ENCODE peak calls at places on chromosomes 2 and 18, in five cellular contexts. V, D, X, S and B are unnamed samples.

GRCh38 chr2:236671820-236672520 is 102.3 kb downstream of the ACKR3 start:
- DNase-seq in D (peak; percentile 4), X (peak; percentile 0), S (no peak), V (no peak), B (no peak)

GRCh38 chr18:34697891-34698290 is 12.2 kb upstream of the DTNA start:
- DNase-seq in D (no peak), V (no peak), S (no peak), X (no peak), B (no peak)

GRCh38 chr2:118861242-118861641 is 13.8 kb upstream of the EN1 start:
- DNase-seq in D (no peak), X (no peak), V (peak; percentile 65), S (no peak), B (no peak)

GRCh38 chr2:239223029-239223329 is 177.8 kb downstream of the HDAC4 start:
- DNase-seq in X (no peak), D (no peak), V (no peak), S (no peak), B (no peak)

GRCh38 chr2:233611284-233611683 is 6.1 kb upstream of the UGT1A8 start:
- DNase-seq in X (no peak), D (no peak), S (no peak), V (no peak), B (no peak)

GRCh38 chr18:68564961-68565360 is 149.9 kb downstream of the TMX3 start:
- DNase-seq in X (no peak), S (no peak), V (no peak), D (no peak), B (no peak)

GRCh38 chr2:202687276-202687675 is 52.5 kb downstream of the FAM117B start:
- DNase-seq in S (no peak), D (no peak), V (no peak), X (peak; percentile 74), B (no peak)

GRCh38 chr2:135926605-135927004 is 50.4 kb upstream of the MCM6 start:
- DNase-seq in S (no peak), D (no peak), X (no peak), V (no peak), B (no peak)

GRCh38 chr2:201955702-201956141 is 77.9 kb upstream of the FZD7 start:
- DNase-seq in X (peak; percentile 16), S (no peak), V (no peak), D (no peak), B (no peak)

GRCh38 chr2:118750959-118751565 is 96.4 kb downstream of the EN1 start:
- DNase-seq in S (no peak), D (no peak), V (no peak), X (no peak), B (no peak)

GRCh38 chr2:84849271-84849952 is 31.5 kb downstream of the TRABD2A start:
- DNase-seq in X (no peak), D (no peak), S (no peak), V (no peak), B (no peak)

GRCh38 chr2:119082821-119083400 is 75.6 kb downstream of the C1QL2 start:
- DNase-seq in D (no peak), S (no peak), V (no peak), X (no peak), B (no peak)

GRCh38 chr2:8461341-8461740 is 220.5 kb upstream of the ID2 start:
- DNase-seq in X (no peak), V (no peak), S (no peak), D (no peak), B (no peak)

GRCh38 chr2:27078267-27079194 is at the start of gene EMILIN1:
- DNase-seq in X (peak; percentile 73), S (peak; percentile 82), D (peak; percentile 68), V (peak; percentile 98), B (peak; percentile 68)

GRCh38 chr2:164389411-164389810 is 231.9 kb downstream of the GRB14 start:
- DNase-seq in V (no peak), X (no peak), S (no peak), D (no peak), B (no peak)

GRCh38 chr2:191255756-191256312 is 10.6 kb downstream of the MYO1B start:
- DNase-seq in S (no peak), V (no peak), X (no peak), D (no peak), B (no peak)

GRCh38 chr18:8450013-8450412 is 159.2 kb upstream of the RAB12 start:
- DNase-seq in V (no peak), X (no peak), S (no peak), D (no peak), B (no peak)

GRCh38 chr2:20455076-20455587 is 8.3 kb downstream of the RHOB start:
- DNase-seq in V (no peak), D (no peak), X (no peak), S (no peak), B (no peak)

GRCh38 chr2:30235859-30236535 is 4.7 kb downstream of the LBH start:
- DNase-seq in X (no peak), V (no peak), S (no peak), D (no peak), B (no peak)

GRCh38 chr2:127145255-127145899 is 38.4 kb upstream of the BIN1 start:
- DNase-seq in X (peak; percentile 26), V (no peak), D (no peak), S (no peak), B (no peak)

GRCh38 chr2:215749092-215749957 is 264.0 kb downstream of the MREG start:
- DNase-seq in D (no peak), S (peak; percentile 49), X (peak; percentile 53), V (no peak), B (peak; percentile 91)

GRCh38 chr2:64114063-64114911 is 29.9 kb downstream of the PELI1 start:
- DNase-seq in V (no peak), X (no peak), S (no peak), D (no peak), B (no peak)

GRCh38 chr2:3482363-3482821 is 36.9 kb downstream of the ADI1 start:
- DNase-seq in X (no peak), V (peak; percentile 78), D (no peak), S (peak; percentile 4), B (no peak)

GRCh38 chr2:85390941-85391669 is 19.1 kb downstream of the CAPG start:
- DNase-seq in S (no peak), D (peak; percentile 79), V (peak; percentile 68), X (no peak), B (peak; percentile 73)

GRCh38 chr2:233058717-233059546 is 1.2 kb upstream of the INPP5D start:
- DNase-seq in X (no peak), V (no peak), S (no peak), D (no peak), B (no peak)

GRCh38 chr2:62469558-62469957 is 36.4 kb downstream of the TMEM17 start:
- DNase-seq in V (no peak), X (no peak), D (no peak), S (no peak), B (no peak)

GRCh38 chr18:14978962-14979535 is 231.1 kb downstream of the ANKRD30B start:
- DNase-seq in D (peak; percentile 50), V (peak; percentile 90), S (no peak), X (peak; percentile 25), B (no peak)

GRCh38 chr2:239467281-239467955 is 66.6 kb upstream of the HDAC4 start:
- DNase-seq in D (no peak), S (no peak), X (no peak), V (peak; percentile 69), B (no peak)

GRCh38 chr2:112869258-112869842 is 32.8 kb upstream of the IL1B start:
- DNase-seq in V (peak; percentile 47), X (peak; percentile 43), D (peak; percentile 98), S (peak; percentile 18), B (peak; percentile 93)

GRCh38 chr2:176653856-176654443 is 384.7 kb downstream of the MTX2 start:
- DNase-seq in V (peak; percentile 64), X (peak; percentile 81), S (no peak), D (peak; percentile 60), B (no peak)

GRCh38 chr2:98559581-98559980 is 48.7 kb downstream of the COA5 start:
- DNase-seq in V (peak; percentile 72), X (no peak), D (no peak), S (no peak), B (no peak)

GRCh38 chr18:35267161-35267651 is 22.8 kb downstream of the ZSCAN30 start:
- DNase-seq in S (peak; percentile 39), V (peak; percentile 77), X (peak; percentile 69), D (peak; percentile 69), B (peak; percentile 87)

GRCh38 chr2:142014536-142014935 is 116.3 kb downstream of the LRP1B start:
- DNase-seq in X (no peak), V (no peak), S (no peak), D (no peak), B (no peak)

GRCh38 chr2:67567866-67568265 is 170.7 kb downstream of the ETAA1 start:
- DNase-seq in V (no peak), S (no peak), D (no peak), X (no peak), B (no peak)

GRCh38 chr2:237257471-237257951 is 156.5 kb downstream of the COL6A3 start:
- DNase-seq in S (no peak), D (no peak), V (no peak), X (no peak), B (no peak)

GRCh38 chr2:4214444-4215295 is 511.3 kb downstream of the DCDC2C start:
- DNase-seq in X (no peak), D (no peak), V (no peak), S (no peak), B (no peak)

DNA sequence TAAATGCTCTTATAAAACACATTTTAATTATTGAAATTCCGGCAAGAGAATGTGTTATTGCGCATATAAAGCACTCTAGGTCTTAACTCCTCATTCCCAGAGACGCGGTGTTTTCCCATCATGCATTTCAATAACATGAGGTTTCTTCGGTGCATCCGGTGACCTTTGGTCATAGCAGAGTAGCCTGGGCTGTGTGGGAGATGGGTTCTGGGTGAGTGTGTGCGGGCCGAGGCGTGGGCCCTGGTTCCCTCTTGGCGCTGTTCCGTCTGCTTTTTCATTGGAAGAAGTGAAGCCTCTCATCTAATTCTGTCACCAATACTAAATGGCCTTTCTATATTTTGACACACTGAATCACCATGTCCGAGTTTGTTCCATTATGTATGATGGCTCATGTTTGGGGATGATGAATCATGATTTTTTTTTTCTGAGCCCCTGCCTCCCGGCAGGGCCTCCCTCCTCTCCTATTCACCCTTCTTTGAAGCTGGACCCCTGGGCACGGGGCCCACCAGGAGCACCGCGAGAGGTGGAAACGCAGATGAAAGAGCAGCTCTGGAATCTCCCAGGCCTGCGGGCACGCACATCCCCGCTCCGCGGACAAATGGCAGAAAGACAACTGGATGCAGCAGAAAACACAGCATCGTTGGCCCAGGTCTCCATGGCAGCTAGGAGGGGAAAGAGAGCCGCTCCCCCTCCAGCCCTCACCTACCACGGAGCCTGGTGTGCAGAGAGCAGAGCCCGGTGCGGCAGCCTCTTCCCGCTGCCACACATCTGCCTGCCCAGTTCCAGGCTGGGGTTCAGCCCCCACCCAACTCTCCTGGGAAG is 85.8 kb upstream of the HPCAL1 start:
- DNase-seq in V (peak; percentile 87), S (no peak), X (no peak), D (no peak), B (peak; percentile 4)
- TF ChIP-seq CTCF in V (no peak), S (no peak), X (no peak), D (no peak), B (no peak)

GRCh38 chr2:226777611-226778010 is 22.0 kb downstream of the IRS1 start:
- DNase-seq in S (no peak), X (no peak), D (no peak), V (no peak), B (no peak)
- H3K4me3 ChIP-seq in S (no peak overlapping the region), X (no peak overlapping the region), D (no peak overlapping the region), V (no peak overlapping the region), B (no peak overlapping the region)

GRCh38 chr2:166765141-166765540 is 123.1 kb upstream of the XIRP2 start:
- DNase-seq in D (no peak), X (no peak), S (no peak), V (no peak), B (no peak)
- H3K27ac ChIP-seq in D (no peak overlapping the region), X (no peak overlapping the region), S (no peak overlapping the region), V (no peak overlapping the region), B (no peak overlapping the region)

GRCh38 chr2:157596992-157597681 is 31.5 kb downstream of the ACVR1C start:
- DNase-seq in S (no peak), X (no peak), V (peak; percentile 83), D (no peak), B (peak; percentile 57)
- TF ChIP-seq CTCF in S (no peak), X (peak; percentile 38), V (peak; percentile 50), D (no peak), B (peak; percentile 48)